ENCODE peak calls at places on chromosomes 16 and 17, in seven cellular contexts. C, J, L, Z, Y, W and R are unnamed samples.

GRCh38 chr17:29930399-29931010 is 477 bp upstream of the SSH2 start:
- DNase-seq in Y (peak), L (no peak), C (no peak), J (no peak), W (no peak), Z (no peak), R (no peak)

GRCh38 chr17:3935140-3935542 is 18.9 kb upstream of the P2RX1 start:
- DNase-seq in W (no peak), Y (no peak), J (no peak), Z (peak), C (no peak), L (peak), R (no peak)

GRCh38 chr17:80544655-80545498 is at the start of gene RPTOR:
- DNase-seq in C (peak), Z (peak), L (peak), W (no peak), J (peak), Y (peak), R (peak)

GRCh38 chr17:27446569-27447301 is 9.5 kb upstream of the KSR1 start:
- DNase-seq in L (no peak), Z (peak), C (no peak), W (no peak), J (peak), Y (no peak), R (peak)

GRCh38 chr16:67246081-67246944 is 968 bp downstream of the FHOD1 start:
- DNase-seq in J (peak), C (no peak), Z (no peak), Y (peak), L (peak), W (no peak), R (peak)

GRCh38 chr16:56589141-56590039 is at the start of gene MT3:
- DNase-seq in W (no peak), L (no peak), Y (peak), J (no peak), C (no peak), Z (no peak), R (no peak)

GRCh38 chr17:48238933-48239602 is 131.5 kb downstream of the SNX11 start:
- DNase-seq in W (no peak), C (no peak), Z (no peak), L (no peak), Y (no peak), J (no peak), R (no peak)

GRCh38 chr16:4032768-4033167 is 83.5 kb downstream of the ADCY9 start:
- DNase-seq in J (peak), Y (no peak), Z (no peak), W (no peak), L (peak), C (no peak), R (no peak)

GRCh38 chr16:55294947-55295346 is 29.1 kb upstream of the IRX6 start:
- DNase-seq in W (no peak), J (peak), L (no peak), Z (no peak), C (no peak), Y (no peak), R (no peak)

GRCh38 chr17:32894245-32894644 is 17.3 kb upstream of the MYO1D start:
- DNase-seq in L (no peak), Y (no peak), W (no peak), J (no peak), Z (no peak), C (no peak), R (no peak)

GRCh38 chr17:10797848-10798328 is 6.0 kb downstream of the TMEM238L start:
- DNase-seq in Z (no peak), L (no peak), Y (no peak), W (no peak), C (no peak), J (no peak), R (no peak)

GRCh38 chr17:64358261-64358788 is 32.3 kb downstream of the PECAM1 start:
- DNase-seq in Y (no peak), J (no peak), W (peak), C (no peak), L (no peak), Z (peak), R (no peak)

GRCh38 chr17:51046527-51047384 is 73.9 kb downstream of the SPAG9 start:
- DNase-seq in Z (peak), L (no peak), Y (peak), C (no peak), W (no peak), J (peak), R (peak)

GRCh38 chr17:12133183-12133582 is 112.5 kb downstream of the MAP2K4 start:
- DNase-seq in Y (no peak), W (no peak), L (no peak), C (no peak), Z (no peak), J (peak), R (no peak)

GRCh38 chr16:3054965-3055733 is 8.8 kb downstream of the MMP25 start:
- DNase-seq in J (no peak), L (no peak), Y (no peak), Z (no peak), W (no peak), C (no peak), R (no peak)

GRCh38 chr17:57747221-57748017 is 2.3 kb upstream of the CCDC182 start:
- DNase-seq in L (peak), Z (peak), Y (peak), W (peak), J (peak), C (no peak), R (peak)

GRCh38 chr17:80664217-80664780 is 119.7 kb downstream of the RPTOR start:
- DNase-seq in W (no peak), C (no peak), J (no peak), Z (no peak), Y (no peak), L (no peak), R (no peak)

GRCh38 chr17:73801455-73802100 is 157.3 kb upstream of the SDK2 start:
- DNase-seq in Y (no peak), C (no peak), L (no peak), J (no peak), W (no peak), Z (peak), R (no peak)

GRCh38 chr16:69108905-69109252 is 3.4 kb downstream of the HAS3 start:
- DNase-seq in L (no peak), C (no peak), Z (no peak), Y (no peak), J (no peak), W (no peak), R (no peak)

GRCh38 chr16:11759163-11759834 is 16.6 kb upstream of the TXNDC11 start:
- DNase-seq in J (no peak), W (no peak), Z (no peak), C (no peak), L (peak), Y (no peak), R (no peak)

GRCh38 chr16:29674188-29674587 is 4.8 kb upstream of the QPRT start:
- DNase-seq in Y (peak), J (no peak), W (no peak), C (no peak), L (no peak), Z (peak), R (no peak)

GRCh38 chr16:47311738-47312505 is 148.9 kb downstream of the ITFG1 start:
- DNase-seq in J (no peak), Y (peak), W (no peak), C (no peak), L (no peak), Z (no peak), R (no peak)

GRCh38 chr17:69208640-69209039 is 20.0 kb downstream of the ABCA10 start:
- DNase-seq in L (no peak), C (no peak), Z (no peak), W (no peak), Y (no peak), J (no peak), R (no peak)

GRCh38 chr16:85356157-85356556 is 243.9 kb upstream of the CIBAR2 start:
- DNase-seq in Z (no peak), Y (no peak), C (no peak), J (no peak), L (no peak), W (no peak), R (no peak)

GRCh38 chr17:79721993-79722671 is 8.6 kb upstream of the ENPP7 start:
- DNase-seq in Y (no peak), W (no peak), J (no peak), Z (peak), L (no peak), C (no peak), R (no peak)

GRCh38 chr17:50909765-50910661 is 43.9 kb upstream of the TOB1 start:
- DNase-seq in J (no peak), Z (no peak), Y (no peak), W (no peak), C (peak), L (no peak), R (no peak)

GRCh38 chr16:85373741-85374570 is 239.2 kb upstream of the GSE1 start:
- DNase-seq in Z (no peak), L (no peak), C (no peak), W (no peak), Y (no peak), J (no peak), R (no peak)